ENCODE peak calls at places on chromosome 7, in eight cellular contexts. One of them, this sample, is unnamed.

GRCh38 chr7:117824605-117825004 is 48.6 kb downstream of the CTTNBP2 start:
- DNase-seq in Ammon's horn: no peak
- DNase-seq in Peyer's patch: no peak
- DNase-seq in right cardiac atrium: no peak
- DNase-seq in stimulated activated CD8-positive, alpha-beta memory T cell treated with anti-CD3 and anti-CD28 coated beads, Interleukin-2, amount 100 ng/mL, for 1 hour: no peak
- DNase-seq in foreskin fibroblast: no peak
- DNase-seq in A549: no peak
- DNase-seq in iris pigment epithelial cell: no peak
- DNase-seq in this sample: no peak

GRCh38 chr7:91772100-91772794 is 108.3 kb downstream of the MTERF1 start:
- DNase-seq in iris pigment epithelial cell: peak
- DNase-seq in right cardiac atrium: no peak
- DNase-seq in Peyer's patch: no peak
- DNase-seq in foreskin fibroblast: peak
- DNase-seq in stimulated activated CD8-positive, alpha-beta memory T cell treated with anti-CD3 and anti-CD28 coated beads, Interleukin-2, amount 100 ng/mL, for 1 hour: no peak
- DNase-seq in Ammon's horn: peak
- DNase-seq in A549: no peak
- DNase-seq in this sample: no peak

GRCh38 chr7:26555971-26556830 is 264.5 kb downstream of the SNX10 start:
- DNase-seq in A549: no peak
- DNase-seq in Ammon's horn: no peak
- DNase-seq in stimulated activated CD8-positive, alpha-beta memory T cell treated with anti-CD3 and anti-CD28 coated beads, Interleukin-2, amount 100 ng/mL, for 1 hour: no peak
- DNase-seq in Peyer's patch: no peak
- DNase-seq in right cardiac atrium: no peak
- DNase-seq in foreskin fibroblast: no peak
- DNase-seq in iris pigment epithelial cell: no peak
- DNase-seq in this sample: no peak

GRCh38 chr7:135833642-135834041 is 85.0 kb upstream of the FAM180A start:
- DNase-seq in foreskin fibroblast: no peak
- DNase-seq in stimulated activated CD8-positive, alpha-beta memory T cell treated with anti-CD3 and anti-CD28 coated beads, Interleukin-2, amount 100 ng/mL, for 1 hour: no peak
- DNase-seq in right cardiac atrium: no peak
- DNase-seq in Peyer's patch: no peak
- DNase-seq in A549: no peak
- DNase-seq in Ammon's horn: no peak
- DNase-seq in iris pigment epithelial cell: no peak
- DNase-seq in this sample: no peak

GRCh38 chr7:28812641-28813040 is 145.5 kb downstream of the TRIL start:
- DNase-seq in Peyer's patch: no peak
- DNase-seq in foreskin fibroblast: no peak
- DNase-seq in right cardiac atrium: no peak
- DNase-seq in Ammon's horn: no peak
- DNase-seq in stimulated activated CD8-positive, alpha-beta memory T cell treated with anti-CD3 and anti-CD28 coated beads, Interleukin-2, amount 100 ng/mL, for 1 hour: no peak
- DNase-seq in A549: no peak
- DNase-seq in iris pigment epithelial cell: no peak
- DNase-seq in this sample: no peak

GRCh38 chr7:42285383-42285824 is 48.4 kb upstream of the GLI3 start:
- DNase-seq in iris pigment epithelial cell: peak
- DNase-seq in stimulated activated CD8-positive, alpha-beta memory T cell treated with anti-CD3 and anti-CD28 coated beads, Interleukin-2, amount 100 ng/mL, for 1 hour: no peak
- DNase-seq in A549: no peak
- DNase-seq in foreskin fibroblast: peak
- DNase-seq in right cardiac atrium: no peak
- DNase-seq in Peyer's patch: no peak
- DNase-seq in Ammon's horn: no peak
- DNase-seq in this sample: no peak

GRCh38 chr7:151095123-151095797 is 9.0 kb downstream of the AGAP3 start:
- DNase-seq in Peyer's patch: no peak
- DNase-seq in foreskin fibroblast: no peak
- DNase-seq in stimulated activated CD8-positive, alpha-beta memory T cell treated with anti-CD3 and anti-CD28 coated beads, Interleukin-2, amount 100 ng/mL, for 1 hour: no peak
- DNase-seq in right cardiac atrium: no peak
- DNase-seq in iris pigment epithelial cell: no peak
- DNase-seq in A549: no peak
- DNase-seq in Ammon's horn: no peak
- DNase-seq in this sample: no peak

GRCh38 chr7:5237286-5237685 is 45.5 kb upstream of the SLC29A4 start:
- DNase-seq in iris pigment epithelial cell: peak
- DNase-seq in right cardiac atrium: peak
- DNase-seq in stimulated activated CD8-positive, alpha-beta memory T cell treated with anti-CD3 and anti-CD28 coated beads, Interleukin-2, amount 100 ng/mL, for 1 hour: no peak
- DNase-seq in Peyer's patch: peak
- DNase-seq in foreskin fibroblast: peak
- DNase-seq in A549: no peak
- DNase-seq in Ammon's horn: peak
- DNase-seq in this sample: peak

GRCh38 chr7:38731195-38731594 is 100.0 kb upstream of the AMPH start:
- DNase-seq in A549: no peak
- DNase-seq in Peyer's patch: no peak
- DNase-seq in Ammon's horn: no peak
- DNase-seq in foreskin fibroblast: no peak
- DNase-seq in stimulated activated CD8-positive, alpha-beta memory T cell treated with anti-CD3 and anti-CD28 coated beads, Interleukin-2, amount 100 ng/mL, for 1 hour: no peak
- DNase-seq in right cardiac atrium: no peak
- DNase-seq in iris pigment epithelial cell: peak
- DNase-seq in this sample: no peak

GRCh38 chr7:127865466-127865865 is 165.8 kb downstream of the LRRC4 start:
- DNase-seq in Ammon's horn: no peak
- DNase-seq in foreskin fibroblast: peak
- DNase-seq in iris pigment epithelial cell: peak
- DNase-seq in stimulated activated CD8-positive, alpha-beta memory T cell treated with anti-CD3 and anti-CD28 coated beads, Interleukin-2, amount 100 ng/mL, for 1 hour: no peak
- DNase-seq in Peyer's patch: peak
- DNase-seq in A549: no peak
- DNase-seq in right cardiac atrium: no peak
- DNase-seq in this sample: no peak

GRCh38 chr7:139808401-139808800 is 20.7 kb upstream of the TBXAS1 start:
- DNase-seq in right cardiac atrium: no peak
- DNase-seq in A549: no peak
- DNase-seq in stimulated activated CD8-positive, alpha-beta memory T cell treated with anti-CD3 and anti-CD28 coated beads, Interleukin-2, amount 100 ng/mL, for 1 hour: no peak
- DNase-seq in foreskin fibroblast: no peak
- DNase-seq in Ammon's horn: no peak
- DNase-seq in Peyer's patch: no peak
- DNase-seq in iris pigment epithelial cell: no peak
- DNase-seq in this sample: no peak

GRCh38 chr7:138243430-138243829 is 167.2 kb downstream of the AKR1D1 start:
- DNase-seq in stimulated activated CD8-positive, alpha-beta memory T cell treated with anti-CD3 and anti-CD28 coated beads, Interleukin-2, amount 100 ng/mL, for 1 hour: no peak
- DNase-seq in right cardiac atrium: no peak
- DNase-seq in iris pigment epithelial cell: peak
- DNase-seq in Ammon's horn: no peak
- DNase-seq in Peyer's patch: no peak
- DNase-seq in foreskin fibroblast: no peak
- DNase-seq in A549: no peak
- DNase-seq in this sample: no peak

GRCh38 chr7:151756076-151756731 is 120.7 kb downstream of the PRKAG2 start:
- DNase-seq in Peyer's patch: peak
- DNase-seq in foreskin fibroblast: peak
- DNase-seq in iris pigment epithelial cell: peak
- DNase-seq in A549: no peak
- DNase-seq in right cardiac atrium: no peak
- DNase-seq in stimulated activated CD8-positive, alpha-beta memory T cell treated with anti-CD3 and anti-CD28 coated beads, Interleukin-2, amount 100 ng/mL, for 1 hour: peak
- DNase-seq in Ammon's horn: no peak
- DNase-seq in this sample: no peak

GRCh38 chr7:112262804-112263203 is 56.3 kb downstream of the ZNF277 start:
- DNase-seq in A549: no peak
- DNase-seq in stimulated activated CD8-positive, alpha-beta memory T cell treated with anti-CD3 and anti-CD28 coated beads, Interleukin-2, amount 100 ng/mL, for 1 hour: no peak
- DNase-seq in right cardiac atrium: no peak
- DNase-seq in Peyer's patch: no peak
- DNase-seq in iris pigment epithelial cell: no peak
- DNase-seq in Ammon's horn: no peak
- DNase-seq in foreskin fibroblast: peak
- DNase-seq in this sample: peak

GRCh38 chr7:116628971-116629586 is 42.9 kb upstream of the MET start:
- DNase-seq in A549: no peak
- DNase-seq in Peyer's patch: peak
- DNase-seq in right cardiac atrium: no peak
- DNase-seq in stimulated activated CD8-positive, alpha-beta memory T cell treated with anti-CD3 and anti-CD28 coated beads, Interleukin-2, amount 100 ng/mL, for 1 hour: no peak
- DNase-seq in iris pigment epithelial cell: peak
- DNase-seq in Ammon's horn: no peak
- DNase-seq in foreskin fibroblast: peak
- DNase-seq in this sample: no peak

GRCh38 chr7:156735861-156736260 is 95.3 kb downstream of the RNF32 start:
- DNase-seq in Peyer's patch: no peak
- DNase-seq in foreskin fibroblast: no peak
- DNase-seq in A549: no peak
- DNase-seq in right cardiac atrium: no peak
- DNase-seq in iris pigment epithelial cell: peak
- DNase-seq in stimulated activated CD8-positive, alpha-beta memory T cell treated with anti-CD3 and anti-CD28 coated beads, Interleukin-2, amount 100 ng/mL, for 1 hour: no peak
- DNase-seq in Ammon's horn: peak
- DNase-seq in this sample: no peak

GRCh38 chr7:2477447-2478386 is 1.5 kb upstream of the GRIFIN start:
- DNase-seq in stimulated activated CD8-positive, alpha-beta memory T cell treated with anti-CD3 and anti-CD28 coated beads, Interleukin-2, amount 100 ng/mL, for 1 hour: peak
- DNase-seq in Ammon's horn: peak
- DNase-seq in right cardiac atrium: peak
- DNase-seq in A549: peak
- DNase-seq in Peyer's patch: peak
- DNase-seq in foreskin fibroblast: peak
- DNase-seq in iris pigment epithelial cell: peak
- DNase-seq in this sample: peak

GRCh38 chr7:131689662-131690234 is 133.3 kb upstream of the PODXL start:
- DNase-seq in iris pigment epithelial cell: no peak
- DNase-seq in Ammon's horn: no peak
- DNase-seq in foreskin fibroblast: no peak
- DNase-seq in right cardiac atrium: no peak
- DNase-seq in A549: no peak
- DNase-seq in stimulated activated CD8-positive, alpha-beta memory T cell treated with anti-CD3 and anti-CD28 coated beads, Interleukin-2, amount 100 ng/mL, for 1 hour: no peak
- DNase-seq in Peyer's patch: no peak
- DNase-seq in this sample: no peak

GRCh38 chr7:23074443-23075244 is 30.9 kb upstream of the KLHL7 start:
- DNase-seq in iris pigment epithelial cell: no peak
- DNase-seq in Ammon's horn: no peak
- DNase-seq in A549: no peak
- DNase-seq in foreskin fibroblast: no peak
- DNase-seq in stimulated activated CD8-positive, alpha-beta memory T cell treated with anti-CD3 and anti-CD28 coated beads, Interleukin-2, amount 100 ng/mL, for 1 hour: no peak
- DNase-seq in right cardiac atrium: no peak
- DNase-seq in Peyer's patch: no peak
- DNase-seq in this sample: no peak

GRCh38 chr7:127396184-127396583 is 3.7 kb upstream of the ZNF800 start:
- DNase-seq in right cardiac atrium: peak
- DNase-seq in Peyer's patch: no peak
- DNase-seq in foreskin fibroblast: peak
- DNase-seq in Ammon's horn: no peak
- DNase-seq in iris pigment epithelial cell: peak
- DNase-seq in A549: peak
- DNase-seq in stimulated activated CD8-positive, alpha-beta memory T cell treated with anti-CD3 and anti-CD28 coated beads, Interleukin-2, amount 100 ng/mL, for 1 hour: no peak
- DNase-seq in this sample: no peak

GRCh38 chr7:133253522-133253882 is 624 bp downstream of the EXOC4 start:
- DNase-seq in stimulated activated CD8-positive, alpha-beta memory T cell treated with anti-CD3 and anti-CD28 coated beads, Interleukin-2, amount 100 ng/mL, for 1 hour: no peak
- DNase-seq in foreskin fibroblast: peak
- DNase-seq in Peyer's patch: no peak
- DNase-seq in right cardiac atrium: no peak
- DNase-seq in Ammon's horn: peak
- DNase-seq in iris pigment epithelial cell: peak
- DNase-seq in A549: no peak
- DNase-seq in this sample: no peak

GRCh38 chr7:2631924-2632716 is at the start of gene TTYH3:
- DNase-seq in stimulated activated CD8-positive, alpha-beta memory T cell treated with anti-CD3 and anti-CD28 coated beads, Interleukin-2, amount 100 ng/mL, for 1 hour: no peak
- DNase-seq in right cardiac atrium: peak
- DNase-seq in Ammon's horn: no peak
- DNase-seq in foreskin fibroblast: no peak
- DNase-seq in A549: peak
- DNase-seq in iris pigment epithelial cell: no peak
- DNase-seq in Peyer's patch: no peak
- DNase-seq in this sample: no peak

GRCh38 chr7:39911167-39911566 is 38.9 kb upstream of the CDK13 start:
- DNase-seq in Ammon's horn: no peak
- DNase-seq in Peyer's patch: no peak
- DNase-seq in iris pigment epithelial cell: no peak
- DNase-seq in A549: no peak
- DNase-seq in right cardiac atrium: no peak
- DNase-seq in stimulated activated CD8-positive, alpha-beta memory T cell treated with anti-CD3 and anti-CD28 coated beads, Interleukin-2, amount 100 ng/mL, for 1 hour: no peak
- DNase-seq in foreskin fibroblast: peak
- DNase-seq in this sample: no peak

GRCh38 chr7:87926581-87927461 is 7.2 kb upstream of the ADAM22 start:
- DNase-seq in stimulated activated CD8-positive, alpha-beta memory T cell treated with anti-CD3 and anti-CD28 coated beads, Interleukin-2, amount 100 ng/mL, for 1 hour: no peak
- DNase-seq in foreskin fibroblast: no peak
- DNase-seq in A549: no peak
- DNase-seq in Peyer's patch: peak
- DNase-seq in iris pigment epithelial cell: peak
- DNase-seq in right cardiac atrium: no peak
- DNase-seq in Ammon's horn: no peak
- DNase-seq in this sample: peak

GRCh38 chr7:27197137-27198042 is 2.5 kb downstream of the HOXA13 start:
- DNase-seq in stimulated activated CD8-positive, alpha-beta memory T cell treated with anti-CD3 and anti-CD28 coated beads, Interleukin-2, amount 100 ng/mL, for 1 hour: no peak
- DNase-seq in Ammon's horn: no peak
- DNase-seq in Peyer's patch: no peak
- DNase-seq in iris pigment epithelial cell: no peak
- DNase-seq in right cardiac atrium: no peak
- DNase-seq in A549: no peak
- DNase-seq in foreskin fibroblast: peak
- DNase-seq in this sample: no peak

GRCh38 chr7:2643386-2644229 is 11.8 kb downstream of the TTYH3 start:
- DNase-seq in Ammon's horn: no peak
- DNase-seq in iris pigment epithelial cell: no peak
- DNase-seq in foreskin fibroblast: no peak
- DNase-seq in right cardiac atrium: no peak
- DNase-seq in A549: no peak
- DNase-seq in stimulated activated CD8-positive, alpha-beta memory T cell treated with anti-CD3 and anti-CD28 coated beads, Interleukin-2, amount 100 ng/mL, for 1 hour: no peak
- DNase-seq in Peyer's patch: no peak
- DNase-seq in this sample: no peak

GRCh38 chr7:65839846-65840245 is 33.0 kb upstream of the VKORC1L1 start:
- DNase-seq in Ammon's horn: no peak
- DNase-seq in iris pigment epithelial cell: no peak
- DNase-seq in right cardiac atrium: no peak
- DNase-seq in A549: no peak
- DNase-seq in Peyer's patch: no peak
- DNase-seq in foreskin fibroblast: no peak
- DNase-seq in stimulated activated CD8-positive, alpha-beta memory T cell treated with anti-CD3 and anti-CD28 coated beads, Interleukin-2, amount 100 ng/mL, for 1 hour: no peak
- DNase-seq in this sample: no peak

GRCh38 chr7:85226401-85227085 is 39.7 kb upstream of the SEMA3D start:
- DNase-seq in Peyer's patch: no peak
- DNase-seq in A549: no peak
- DNase-seq in right cardiac atrium: no peak
- DNase-seq in stimulated activated CD8-positive, alpha-beta memory T cell treated with anti-CD3 and anti-CD28 coated beads, Interleukin-2, amount 100 ng/mL, for 1 hour: no peak
- DNase-seq in foreskin fibroblast: no peak
- DNase-seq in Ammon's horn: no peak
- DNase-seq in iris pigment epithelial cell: no peak
- DNase-seq in this sample: no peak

GRCh38 chr7:16839646-16840045 is 34.8 kb upstream of the AGR2 start:
- DNase-seq in Peyer's patch: no peak
- DNase-seq in right cardiac atrium: no peak
- DNase-seq in iris pigment epithelial cell: peak
- DNase-seq in A549: no peak
- DNase-seq in stimulated activated CD8-positive, alpha-beta memory T cell treated with anti-CD3 and anti-CD28 coated beads, Interleukin-2, amount 100 ng/mL, for 1 hour: no peak
- DNase-seq in Ammon's horn: no peak
- DNase-seq in foreskin fibroblast: peak
- DNase-seq in this sample: no peak

GRCh38 chr7:156175003-156175402 is 362.7 kb upstream of the SHH start:
- DNase-seq in right cardiac atrium: no peak
- DNase-seq in A549: no peak
- DNase-seq in Peyer's patch: no peak
- DNase-seq in stimulated activated CD8-positive, alpha-beta memory T cell treated with anti-CD3 and anti-CD28 coated beads, Interleukin-2, amount 100 ng/mL, for 1 hour: no peak
- DNase-seq in iris pigment epithelial cell: no peak
- DNase-seq in Ammon's horn: no peak
- DNase-seq in foreskin fibroblast: no peak
- DNase-seq in this sample: no peak

GRCh38 chr7:22725585-22725984 is 1.4 kb upstream of the IL6 start:
- DNase-seq in foreskin fibroblast: peak
- DNase-seq in A549: no peak
- DNase-seq in Ammon's horn: no peak
- DNase-seq in stimulated activated CD8-positive, alpha-beta memory T cell treated with anti-CD3 and anti-CD28 coated beads, Interleukin-2, amount 100 ng/mL, for 1 hour: no peak
- DNase-seq in Peyer's patch: no peak
- DNase-seq in iris pigment epithelial cell: no peak
- DNase-seq in right cardiac atrium: no peak
- DNase-seq in this sample: no peak

GRCh38 chr7:130148561-130148960 is 56.6 kb downstream of the TMEM209 start:
- DNase-seq in foreskin fibroblast: peak
- DNase-seq in A549: no peak
- DNase-seq in iris pigment epithelial cell: no peak
- DNase-seq in stimulated activated CD8-positive, alpha-beta memory T cell treated with anti-CD3 and anti-CD28 coated beads, Interleukin-2, amount 100 ng/mL, for 1 hour: no peak
- DNase-seq in Peyer's patch: no peak
- DNase-seq in right cardiac atrium: no peak
- DNase-seq in Ammon's horn: no peak
- DNase-seq in this sample: no peak

GRCh38 chr7:151012921-151013347 is 11.4 kb downstream of the ATG9B start:
- DNase-seq in iris pigment epithelial cell: no peak
- DNase-seq in Ammon's horn: no peak
- DNase-seq in stimulated activated CD8-positive, alpha-beta memory T cell treated with anti-CD3 and anti-CD28 coated beads, Interleukin-2, amount 100 ng/mL, for 1 hour: no peak
- DNase-seq in A549: peak
- DNase-seq in right cardiac atrium: no peak
- DNase-seq in Peyer's patch: no peak
- DNase-seq in foreskin fibroblast: peak
- DNase-seq in this sample: no peak

GRCh38 chr7:115748123-115748738 is 282.3 kb downstream of the TFEC start:
- DNase-seq in Peyer's patch: peak
- DNase-seq in stimulated activated CD8-positive, alpha-beta memory T cell treated with anti-CD3 and anti-CD28 coated beads, Interleukin-2, amount 100 ng/mL, for 1 hour: no peak
- DNase-seq in iris pigment epithelial cell: no peak
- DNase-seq in Ammon's horn: no peak
- DNase-seq in A549: no peak
- DNase-seq in foreskin fibroblast: peak
- DNase-seq in right cardiac atrium: no peak
- DNase-seq in this sample: no peak